ENCODE peak calls at places on chromosome 12, in five cellular contexts. U is AG04449, K is mesenchymal stem cell, Z is cardiac muscle cell, S is NB4. C is an unnamed sample.

GRCh38 chr12:32343496-32343895 is 55.9 kb upstream of the FGD4 start:
- DNase-seq in Z (no peak), S (no peak), U (no peak), K (no peak), C (no peak)

GRCh38 chr12:99392091-99392850 is 255.3 kb upstream of the GARIN6 start:
- DNase-seq in Z (no peak), K (no peak), S (no peak), U (no peak), C (no peak)

GRCh38 chr12:43113153-43113552 is 438.9 kb downstream of the ADAMTS20 start:
- DNase-seq in U (no peak), Z (peak; percentile 63), S (peak; percentile 9), K (peak; percentile 24), C (no peak)

GRCh38 chr12:113980537-113981337 is 14.6 kb upstream of the RBM19 start:
- DNase-seq in S (peak; percentile 85), Z (peak; percentile 85), U (peak; percentile 26), K (peak; percentile 68), C (peak; percentile 10)

GRCh38 chr12:51391047-51391837 is at the start of gene GALNT6:
- DNase-seq in S (peak; percentile 82), K (peak; percentile 50), U (no peak), Z (no peak), C (no peak)

GRCh38 chr12:104599272-104599984 is 142.7 kb downstream of the CHST11 start:
- DNase-seq in S (no peak), U (no peak), Z (no peak), K (no peak), C (no peak)

GRCh38 chr12:116015525-116015924 is 262.0 kb downstream of the MED13L start:
- DNase-seq in Z (peak; percentile 75), K (peak; percentile 77), U (peak; percentile 28), S (peak; percentile 55), C (no peak)

GRCh38 chr12:117470804-117471203 is 109.4 kb upstream of the NOS1 start:
- DNase-seq in S (peak; percentile 37), K (no peak), U (no peak), Z (no peak), C (no peak)

GRCh38 chr12:53441040-53441833 is at the start of gene PRR13:
- DNase-seq in S (peak; percentile 100), Z (peak; percentile 100), K (peak; percentile 100), U (peak; percentile 97), C (peak; percentile 99)

GRCh38 chr12:68565391-68565903 is 45.3 kb upstream of the RAP1B start:
- DNase-seq in K (peak; percentile 76), Z (peak; percentile 58), S (peak; percentile 76), U (peak; percentile 84), C (no peak)

GRCh38 chr12:93453633-93454032 is 11.9 kb upstream of the UBE2N start:
- DNase-seq in Z (no peak), S (no peak), U (peak; percentile 23), K (peak; percentile 37), C (no peak)

GRCh38 chr12:3777206-3777809 is 24.4 kb upstream of the CRACR2A start:
- DNase-seq in K (peak; percentile 48), S (peak; percentile 60), Z (peak; percentile 60), U (no peak), C (no peak)

DNA sequence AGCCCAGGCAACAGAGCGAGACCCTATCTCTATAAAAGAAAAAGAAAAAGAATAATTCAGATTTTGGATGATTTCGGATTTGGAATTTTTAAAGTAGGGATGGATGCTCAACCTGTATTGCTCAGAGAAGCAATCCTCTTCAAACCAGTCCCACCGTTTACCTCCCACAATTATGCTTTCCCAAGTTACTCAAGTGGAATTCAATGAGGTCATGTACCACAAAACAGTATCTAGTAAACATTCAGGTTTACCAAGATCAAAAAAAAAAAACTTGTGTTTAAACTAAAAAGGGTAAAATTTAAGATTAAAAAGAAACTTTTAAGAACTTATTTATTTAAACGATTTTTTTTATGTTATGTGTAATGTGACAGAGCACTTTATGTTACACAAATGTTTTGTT is 2.5 kb downstream of the KDM5A start:
- DNase-seq in U (no peak), K (peak; percentile 74), Z (peak; percentile 42), S (no peak), C (no peak)
- H3K4me3 ChIP-seq in U (peak overlapping the region; percentile 18), K (peak overlapping the region; percentile 99), Z (peak overlapping the region; percentile 83), S (peak overlapping the region; percentile 96), C (peak overlapping the region; percentile 92)

GRCh38 chr12:48793696-48794095 is 4.8 kb upstream of the ADCY6 start:
- DNase-seq in K (no peak), S (no peak), Z (no peak), U (no peak), C (no peak)
- H3K4me3 ChIP-seq in K (no peak overlapping the region), S (no peak overlapping the region), Z (no peak overlapping the region), U (no peak overlapping the region), C (no peak overlapping the region)

GRCh38 chr12:123150804-123151678 is at the start of gene PITPNM2:
- DNase-seq in Z (peak; percentile 76), S (peak; percentile 84), U (no peak), K (peak; percentile 68), C (peak; percentile 67)

GRCh38 chr12:123149828-123150272 is 1.0 kb downstream of the PITPNM2 start:
- DNase-seq in S (no peak), U (no peak), K (no peak), Z (no peak), C (no peak)

GRCh38 chr12:123151679-123152454 is 977 bp upstream of the PITPNM2 start:
- DNase-seq in K (peak; percentile 75), U (no peak), S (peak; percentile 35), Z (no peak), C (no peak)

GRCh38 chr12:123149088-123149827 is 1.6 kb downstream of the PITPNM2 start:
- DNase-seq in U (no peak), Z (peak; percentile 36), K (peak; percentile 38), S (no peak), C (no peak)

GRCh38 chr12:123150273-123150803 is 552 bp downstream of the PITPNM2 start:
- DNase-seq in U (no peak), Z (no peak), K (peak; percentile 20), S (peak; percentile 62), C (peak; percentile 47)
- H3K4me3 ChIP-seq in U (peak overlapping the region; percentile 62), Z (peak overlapping the region; percentile 71), K (peak overlapping the region; percentile 81), S (peak overlapping the region; percentile 32), C (peak overlapping the region; percentile 56)

GRCh38 chr12:124386661-124387509 is 92.0 kb downstream of the RFLNA start:
- DNase-seq in S (no peak), Z (no peak), K (peak; percentile 57), U (no peak), C (no peak)

GRCh38 chr12:124385219-124385969 is 90.5 kb downstream of the RFLNA start:
- DNase-seq in K (peak; percentile 88), S (no peak), Z (peak; percentile 68), U (no peak), C (no peak)

GRCh38 chr12:124387510-124387855 is 92.6 kb downstream of the RFLNA start:
- DNase-seq in S (no peak), Z (no peak), K (peak; percentile 50), U (no peak), C (no peak)

GRCh38 chr12:124384299-124384894 is 89.5 kb downstream of the RFLNA start:
- DNase-seq in K (no peak), S (no peak), Z (no peak), U (no peak), C (no peak)

DNA sequence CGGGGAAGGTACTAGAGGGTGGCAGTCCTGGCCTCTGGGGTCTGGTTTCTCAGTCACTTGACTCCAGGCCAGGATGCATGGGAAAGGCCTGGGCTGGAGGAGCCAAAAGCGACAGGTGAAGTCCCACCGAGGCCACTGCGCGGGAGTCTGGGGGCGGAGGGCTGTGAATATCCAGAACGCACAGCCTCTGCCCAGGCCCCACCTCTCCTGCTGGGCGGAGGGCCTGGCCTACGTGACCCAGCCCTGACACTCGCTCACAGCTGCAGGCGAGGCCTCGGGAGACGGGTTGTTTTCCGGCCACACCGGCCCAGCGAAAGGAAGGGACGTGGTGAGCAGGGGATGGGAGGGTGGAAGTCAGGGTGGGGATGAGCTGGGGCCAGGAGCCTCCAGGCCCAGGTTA is 91.2 kb downstream of the RFLNA start:
- DNase-seq in U (no peak), Z (peak; percentile 38), S (no peak), K (peak; percentile 53), C (no peak)
- H3K4me3 ChIP-seq in U (peak overlapping the region; percentile 89), Z (no peak overlapping the region), S (no peak overlapping the region), K (peak overlapping the region; percentile 63), C (no peak overlapping the region)

C was measured in MG63.